ENCODE peak calls at places on chromosomes 11 and 22, in six cellular contexts. P is A549, S is fibroblast of mammary gland, E is kidney, B is lower lobe of right lung, D is lung. R is an unnamed sample.

GRCh38 chr11:113888848-113889247 is 13.5 kb upstream of the USP28 start:
- DNase-seq in P (no peak), S (no peak), E (no peak), B (no peak), D (no peak), R (no peak)

GRCh38 chr22:39634530-39635399 is 64.2 kb downstream of the CACNA1I start:
- DNase-seq in P (peak; percentile 75), S (peak; percentile 90), E (no peak), B (no peak), D (no peak), R (peak; percentile 28)

GRCh38 chr11:70326365-70326803 is 55.9 kb downstream of the PPFIA1 start:
- DNase-seq in P (no peak), S (peak; percentile 86), E (no peak), B (no peak), D (no peak), R (peak; percentile 51)

GRCh38 chr11:76424379-76424778 is 20.4 kb upstream of the EMSY start:
- DNase-seq in P (no peak), S (no peak), E (no peak), B (no peak), D (no peak), R (no peak)

GRCh38 chr11:118113031-118113430 is 26.3 kb upstream of the SMIM35 start:
- DNase-seq in P (no peak), S (no peak), E (no peak), B (no peak), D (no peak), R (no peak)

GRCh38 chr22:25404923-25405853 is 159.3 kb upstream of the GRK3 start:
- DNase-seq in P (peak; percentile 42), S (peak; percentile 50), E (peak; percentile 94), B (peak; percentile 90), D (peak; percentile 74), R (peak; percentile 24)

GRCh38 chr22:17888855-17889254 is 114.6 kb upstream of the BID start:
- DNase-seq in P (no peak), S (no peak), E (no peak), B (no peak), D (no peak), R (no peak)

GRCh38 chr11:6440906-6441358 is at the start of gene HPX:
- DNase-seq in P (no peak), S (no peak), E (no peak), B (no peak), D (no peak), R (no peak)

GRCh38 chr22:38716827-38717226 is 11.1 kb downstream of the GTPBP1 start:
- DNase-seq in P (no peak), S (no peak), E (no peak), B (no peak), D (no peak), R (no peak)

GRCh38 chr11:33531743-33532181 is 168.9 kb downstream of the C11orf91 start:
- DNase-seq in P (no peak), S (peak; percentile 99), E (no peak), B (no peak), D (no peak), R (no peak)

GRCh38 chr11:65429724-65430405 is 7.3 kb downstream of the NEAT1 start:
- DNase-seq in P (peak; percentile 85), S (peak; percentile 89), E (peak; percentile 93), B (peak; percentile 79), D (peak; percentile 80), R (peak; percentile 79)

GRCh38 chr11:110897035-110897434 is 184.8 kb upstream of the ARHGAP20 start:
- DNase-seq in P (no peak), S (peak; percentile 92), E (no peak), B (no peak), D (no peak), R (peak; percentile 73)

GRCh38 chr22:25475554-25476022 is 88.9 kb upstream of the GRK3 start:
- DNase-seq in P (peak; percentile 6), S (peak; percentile 27), E (no peak), B (no peak), D (peak; percentile 38), R (peak; percentile 16)

GRCh38 chr22:19819209-19819910 is 35.3 kb downstream of the GNB1L start:
- DNase-seq in P (no peak), S (no peak), E (no peak), B (no peak), D (no peak), R (no peak)

GRCh38 chr22:21766933-21767462 is 31.4 kb upstream of the YPEL1 start:
- DNase-seq in P (no peak), S (no peak), E (no peak), B (no peak), D (no peak), R (no peak)

GRCh38 chr11:62652156-62653006 is 721 bp downstream of the INTS5 start:
- DNase-seq in P (no peak), S (no peak), E (no peak), B (no peak), D (no peak), R (no peak)

GRCh38 chr22:24140357-24140756 is 40.9 kb upstream of the SUSD2 start:
- DNase-seq in P (no peak), S (no peak), E (no peak), B (peak; percentile 61), D (no peak), R (no peak)

GRCh38 chr11:130622126-130622525 is 173.7 kb downstream of the ADAMTS15 start:
- DNase-seq in P (no peak), S (peak; percentile 35), E (no peak), B (no peak), D (no peak), R (no peak)

GRCh38 chr11:2269601-2270321 is 627 bp downstream of the ASCL2 start:
- DNase-seq in P (peak; percentile 85), S (peak; percentile 59), E (peak; percentile 88), B (peak; percentile 76), D (peak; percentile 29), R (peak; percentile 5)

GRCh38 chr22:47460870-47461269 is 698.4 kb downstream of the TBC1D22A start:
- DNase-seq in P (peak; percentile 21), S (no peak), E (no peak), B (no peak), D (no peak), R (no peak)

GRCh38 chr11:114296190-114296978 is at the start of gene NNMT:
- DNase-seq in P (peak; percentile 87), S (peak; percentile 99), E (peak; percentile 94), B (peak; percentile 63), D (peak; percentile 63), R (peak; percentile 97)

GRCh38 chr22:32411388-32411787 is 659 bp downstream of the RTCB start:
- DNase-seq in P (no peak), S (peak; percentile 23), E (no peak), B (no peak), D (no peak), R (no peak)

GRCh38 chr11:107999759-108000455 is 8.8 kb upstream of the CUL5 start:
- DNase-seq in P (peak; percentile 61), S (peak; percentile 35), E (no peak), B (no peak), D (no peak), R (no peak)

GRCh38 chr22:27972732-27973698 is 54.0 kb upstream of the PITPNB start:
- DNase-seq in P (no peak), S (no peak), E (no peak), B (no peak), D (no peak), R (no peak)

GRCh38 chr22:31046591-31047226 is 34.4 kb upstream of the SMTN start:
- DNase-seq in P (no peak), S (peak; percentile 62), E (peak; percentile 95), B (peak; percentile 56), D (peak; percentile 43), R (no peak)

GRCh38 chr11:120601566-120601965 is 90.0 kb downstream of the GRIK4 start:
- DNase-seq in P (no peak), S (peak; percentile 61), E (peak; percentile 4), B (no peak), D (no peak), R (no peak)

DNA sequence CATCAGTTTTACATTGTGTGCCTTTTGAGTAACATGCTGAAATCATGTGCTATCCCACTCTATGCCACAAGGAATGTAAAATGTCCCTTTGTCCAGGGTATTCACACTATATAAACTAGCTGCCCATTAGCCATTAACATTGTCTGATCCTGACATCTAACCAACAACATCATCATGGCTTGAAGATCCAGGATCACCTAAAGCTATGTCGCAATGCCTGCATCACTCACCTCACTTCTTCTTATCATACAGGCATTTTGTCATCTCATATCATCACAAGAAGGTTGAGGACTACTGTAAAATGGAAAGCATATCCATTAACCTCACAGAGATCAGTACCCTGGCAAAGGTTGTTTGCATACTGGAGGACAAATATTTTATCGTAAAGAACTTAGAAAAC is 742.3 kb downstream of the DLG2 start:
- DNase-seq in P (no peak), S (no peak), E (no peak), B (no peak), D (no peak), R (no peak)
- TF ChIP-seq CTCF in P (no peak), S (no peak), E (no peak), B (no peak), D (no peak), R (no peak)

GRCh38 chr11:64186205-64187165 is 514 bp downstream of the STIP1 start:
- DNase-seq in P (no peak), S (no peak), E (no peak), B (no peak), D (no peak), R (no peak)
- TF ChIP-seq CTCF in P (no peak), S (no peak), E (no peak), B (no peak), D (no peak), R (no peak)

DNA sequence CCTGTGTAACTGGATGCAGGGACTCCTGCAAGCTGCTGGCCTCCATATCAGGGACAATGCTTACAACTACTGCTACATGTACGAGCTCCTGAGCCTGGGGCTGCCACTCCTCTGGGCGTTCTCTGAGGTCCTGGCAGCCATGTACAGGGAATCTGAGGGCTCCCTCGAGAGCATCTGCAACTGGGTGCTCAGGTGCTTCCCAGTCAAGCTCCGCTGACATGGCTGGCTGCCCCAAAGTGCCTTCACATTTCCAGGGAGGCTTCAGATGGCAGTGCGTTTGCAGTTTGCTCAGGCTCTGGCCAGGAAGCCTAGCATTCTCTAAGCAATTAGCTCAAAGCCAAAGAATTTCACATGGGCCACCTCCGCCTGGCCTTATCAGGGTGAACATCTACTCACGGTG is 117.4 kb upstream of the PARVA start:
- DNase-seq in P (no peak), S (no peak), E (no peak), B (no peak), D (no peak), R (no peak)
- TF ChIP-seq CTCF in P (no peak), S (no peak), E (no peak), B (no peak), D (no peak), R (no peak)

GRCh38 chr11:56521955-56522354 is 21.1 kb downstream of the OR5M11 start:
- DNase-seq in P (peak; percentile 47), S (no peak), E (no peak), B (no peak), D (no peak), R (no peak)
- TF ChIP-seq CTCF in P (peak; percentile 44), S (no peak), E (no peak), B (no peak), D (no peak), R (no peak)

DNA sequence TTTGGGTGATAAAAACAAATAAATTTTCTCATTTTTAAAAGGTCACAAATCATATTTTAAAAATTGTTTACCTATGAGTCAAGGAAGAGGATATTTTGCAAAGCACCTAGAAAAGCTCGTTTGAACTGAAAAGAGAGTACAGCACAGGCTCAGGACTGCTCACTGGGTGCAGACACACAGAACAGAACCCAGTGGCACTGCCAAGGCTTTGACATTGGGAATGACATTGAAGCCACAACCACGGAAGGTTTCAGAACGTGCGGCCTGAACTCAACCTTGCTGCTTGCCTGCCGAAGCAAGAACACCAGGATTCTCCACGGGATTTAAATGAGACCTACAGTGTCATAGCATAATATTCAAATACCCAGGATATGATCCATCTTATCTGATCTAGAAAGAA is 597.1 kb upstream of the B3GAT1 start:
- DNase-seq in P (no peak), S (no peak), E (no peak), B (no peak), D (no peak), R (no peak)
- TF ChIP-seq CTCF in P (no peak), S (no peak), E (no peak), B (no peak), D (no peak), R (no peak)